ENCODE peak calls at places on chromosomes 4 and X, in seven cellular contexts. L, M, W, U, H, V and I are unnamed samples.

GRCh38 chr4:189021831-189022230 is 882.6 kb downstream of the TRIML1 start:
- DNase-seq in L (peak; percentile 33), M (peak; percentile 60), W (no peak), U (peak; percentile 12), H (no peak), V (peak; percentile 59), I (peak; percentile 16)

GRCh38 chr4:8672486-8672885 is 79.9 kb downstream of the CPZ start:
- DNase-seq in L (no peak), M (no peak), W (no peak), U (no peak), H (no peak), V (no peak), I (no peak)

GRCh38 chr4:40264995-40265909 is 68.4 kb downstream of the RHOH start:
- DNase-seq in L (no peak), M (no peak), W (no peak), U (peak; percentile 30), H (no peak), V (peak; percentile 35), I (no peak)

GRCh38 chrX:39677585-39677984 is 420.2 kb downstream of the BCOR start:
- DNase-seq in L (no peak), M (no peak), W (no peak), U (no peak), H (no peak), V (no peak), I (no peak)

GRCh38 chrX:129980540-129981206 is 1.8 kb upstream of the BCORL1 start:
- DNase-seq in L (peak; percentile 74), M (no peak), W (peak; percentile 53), U (peak; percentile 71), H (peak; percentile 73), V (no peak), I (no peak)

GRCh38 chr4:26412381-26413372 is 77.6 kb downstream of the CCKAR start:
- DNase-seq in L (peak; percentile 75), M (no peak), W (peak; percentile 71), U (no peak), H (no peak), V (no peak), I (peak; percentile 26)

GRCh38 chrX:30713061-30713525 is 59.9 kb downstream of the GK start:
- DNase-seq in L (peak; percentile 14), M (peak; percentile 67), W (peak; percentile 6), U (peak; percentile 71), H (peak; percentile 50), V (peak; percentile 72), I (peak; percentile 65)

GRCh38 chr4:137572647-137573046 is 40.4 kb upstream of the PCDH18 start:
- DNase-seq in L (no peak), M (no peak), W (no peak), U (no peak), H (no peak), V (no peak), I (no peak)

GRCh38 chr4:106369456-106370060 is 980 bp upstream of the GIMD1 start:
- DNase-seq in L (no peak), M (peak; percentile 88), W (peak; percentile 11), U (peak; percentile 83), H (peak; percentile 28), V (peak; percentile 92), I (peak; percentile 70)

GRCh38 chrX:11049976-11050375 is 61.2 kb upstream of the HCCS start:
- DNase-seq in L (no peak), M (no peak), W (no peak), U (no peak), H (no peak), V (no peak), I (no peak)

GRCh38 chr4:108008721-108009120 is 19.0 kb downstream of the HADH start:
- DNase-seq in L (no peak), M (peak; percentile 90), W (no peak), U (no peak), H (no peak), V (peak; percentile 82), I (peak; percentile 63)

GRCh38 chr4:184402239-184402638 is 72.1 kb downstream of the IRF2 start:
- DNase-seq in L (no peak), M (no peak), W (no peak), U (no peak), H (peak; percentile 19), V (no peak), I (no peak)

GRCh38 chr4:184401397-184402171 is 72.8 kb downstream of the IRF2 start:
- DNase-seq in L (no peak), M (no peak), W (no peak), U (no peak), H (no peak), V (no peak), I (no peak)

GRCh38 chr4:184400375-184400870 is 73.9 kb downstream of the IRF2 start:
- DNase-seq in L (no peak), M (peak; percentile 96), W (no peak), U (no peak), H (no peak), V (peak; percentile 99), I (peak; percentile 95)

GRCh38 chr4:184399505-184399893 is 74.9 kb downstream of the IRF2 start:
- DNase-seq in L (peak; percentile 43), M (no peak), W (no peak), U (no peak), H (no peak), V (no peak), I (no peak)

GRCh38 chr4:184400891-184401290 is 73.5 kb downstream of the IRF2 start:
- DNase-seq in L (no peak), M (no peak), W (no peak), U (no peak), H (no peak), V (no peak), I (peak; percentile 81)
- TF ChIP-seq CTCF in L (no peak), M (no peak), W (no peak), U (no peak), H (no peak), V (no peak), I (no peak)

GRCh38 chrX:107894038-107894437 is 68.4 kb downstream of the MID2 start:
- DNase-seq in L (no peak), M (peak; percentile 69), W (peak; percentile 5), U (peak; percentile 59), H (peak; percentile 16), V (peak; percentile 68), I (peak; percentile 71)
- TF ChIP-seq CTCF in L (peak; percentile 24), M (peak; percentile 56), W (peak; percentile 56), U (peak; percentile 66), H (peak; percentile 53), V (peak; percentile 33), I (peak; percentile 46)

DNA sequence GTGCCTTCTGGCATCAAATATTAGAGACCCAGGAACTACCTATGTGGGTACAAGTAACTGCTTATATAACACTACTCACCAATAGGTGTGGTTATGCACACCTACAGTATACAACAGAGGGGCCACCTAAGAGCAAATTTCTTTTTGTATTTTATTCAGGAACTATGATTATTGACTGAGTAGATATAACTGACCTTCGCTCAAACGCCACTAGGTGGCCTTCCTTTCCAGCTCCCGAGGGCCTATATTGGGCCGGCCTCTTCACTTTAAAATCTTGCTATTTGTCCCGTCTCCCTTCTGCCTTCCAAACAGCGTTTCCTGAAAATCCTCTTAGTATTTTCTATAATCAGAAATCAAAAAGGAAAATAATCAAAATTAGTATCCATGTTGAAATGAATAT is 19.9 kb upstream of the PABPC5 start:
- DNase-seq in L (no peak), M (peak; percentile 11), W (no peak), U (peak; percentile 38), H (peak; percentile 23), V (peak; percentile 9), I (peak; percentile 33)
- TF ChIP-seq CTCF in L (no peak), M (peak; percentile 44), W (peak; percentile 37), U (peak; percentile 52), H (peak; percentile 58), V (peak; percentile 28), I (peak; percentile 32)

GRCh38 chr4:48554606-48555005 is 64.6 kb downstream of the ZAR1 start:
- DNase-seq in L (no peak), M (no peak), W (no peak), U (no peak), H (no peak), V (no peak), I (no peak)

GRCh38 chr4:48558026-48558425 is 68.0 kb downstream of the ZAR1 start:
- DNase-seq in L (no peak), M (no peak), W (no peak), U (no peak), H (no peak), V (no peak), I (no peak)

GRCh38 chr4:48556268-48556667 is 66.2 kb downstream of the ZAR1 start:
- DNase-seq in L (no peak), M (no peak), W (no peak), U (no peak), H (no peak), V (no peak), I (no peak)

GRCh38 chr4:48553720-48554119 is 63.7 kb downstream of the ZAR1 start:
- DNase-seq in L (no peak), M (no peak), W (no peak), U (no peak), H (no peak), V (no peak), I (no peak)

DNA sequence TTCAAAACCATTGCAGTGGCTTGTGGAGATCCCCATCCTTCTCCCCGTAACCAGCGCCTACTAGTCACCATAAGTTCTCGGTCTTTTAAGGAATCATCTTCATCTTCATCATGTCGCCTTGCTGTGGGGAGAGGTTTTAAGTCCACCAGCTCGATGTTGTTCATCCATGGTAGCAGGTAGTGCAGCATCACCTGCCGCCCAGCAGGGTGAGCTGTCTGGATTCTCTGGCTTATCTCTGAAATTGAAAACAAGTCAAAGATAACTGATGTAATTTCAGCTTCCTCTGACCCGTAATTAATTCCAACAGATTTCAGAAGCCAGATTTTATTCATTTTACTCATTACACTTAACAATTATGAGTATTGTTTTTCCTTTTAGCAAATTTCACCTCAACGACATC is 67.4 kb downstream of the ZAR1 start:
- DNase-seq in L (no peak), M (peak; percentile 7), W (no peak), U (no peak), H (no peak), V (peak; percentile 5), I (peak; percentile 6)
- TF ChIP-seq CTCF in L (no peak), M (peak; percentile 24), W (peak; percentile 11), U (peak; percentile 19), H (no peak), V (peak; percentile 20), I (peak; percentile 10)

DNA sequence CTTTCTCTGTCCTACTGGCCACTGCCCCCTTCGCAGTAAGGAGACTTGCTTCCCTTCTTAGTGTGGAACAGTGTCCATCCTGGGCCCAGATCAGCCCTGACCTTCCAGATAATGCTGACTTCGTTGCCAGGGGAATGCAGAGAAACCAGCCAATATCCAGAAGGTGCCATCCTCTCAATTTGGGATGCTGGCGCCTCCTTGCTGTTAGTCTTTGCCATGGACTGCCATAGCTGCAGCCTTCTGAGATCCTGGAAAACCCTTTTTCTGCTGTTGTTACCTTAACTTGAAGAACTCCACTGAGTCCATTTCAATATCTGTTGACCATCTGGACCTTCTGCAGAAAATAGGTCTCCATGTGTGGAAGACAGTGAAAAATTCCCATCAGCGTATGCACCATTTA is 21.8 kb downstream of the RAI2 start:
- DNase-seq in L (no peak), M (no peak), W (no peak), U (no peak), H (no peak), V (no peak), I (no peak)
- TF ChIP-seq CTCF in L (no peak), M (peak; percentile 27), W (no peak), U (no peak), H (no peak), V (peak; percentile 30), I (no peak)

GRCh38 chr4:89438102-89438831 is 130.7 kb upstream of the GPRIN3 start:
- DNase-seq in L (no peak), M (peak; percentile 68), W (peak; percentile 10), U (peak; percentile 66), H (peak; percentile 35), V (peak; percentile 70), I (peak; percentile 77)
- TF ChIP-seq CTCF in L (no peak), M (peak; percentile 55), W (peak; percentile 24), U (peak; percentile 42), H (peak; percentile 28), V (peak; percentile 51), I (peak; percentile 38)